ENCODE peak calls at places on chromosomes 2 and 18, in five cellular contexts. G is left lung, Q is astrocyte of the spinal cord, J is GM13977, Z is B cell. W is an unnamed sample.

GRCh38 chr2:219689676-219690628 is 62.5 kb downstream of the SLC4A3 start:
- DNase-seq in Z (peak; percentile 44), J (peak; percentile 64), G (no peak), Q (peak; percentile 75), W (peak; percentile 73)

GRCh38 chr2:88538362-88538917 is 85.9 kb upstream of the FOXI3 start:
- DNase-seq in Q (no peak), G (no peak), Z (no peak), J (no peak), W (no peak)

GRCh38 chr2:71551631-71551915 is 98.2 kb downstream of the DYSF start:
- DNase-seq in G (peak; percentile 37), J (no peak), Z (no peak), Q (no peak), W (no peak)

GRCh38 chr18:46559946-46560670 is 96.9 kb downstream of the LOXHD1 start:
- DNase-seq in J (no peak), G (no peak), Z (no peak), Q (no peak), W (no peak)

GRCh38 chr18:77124452-77124922 is 8.1 kb downstream of the MBP start:
- DNase-seq in Z (peak; percentile 56), J (peak; percentile 68), G (no peak), Q (peak; percentile 48), W (peak; percentile 75)

GRCh38 chr2:234770081-234770506 is 181.7 kb upstream of the SH3BP4 start:
- DNase-seq in Q (peak; percentile 70), J (no peak), Z (no peak), G (no peak), W (no peak)

GRCh38 chr2:237465515-237466227 is 21.4 kb upstream of the MLPH start:
- DNase-seq in Q (peak; percentile 96), Z (no peak), J (no peak), G (no peak), W (no peak)

GRCh38 chr2:144834363-144834762 is 314.4 kb upstream of the ZEB2 start:
- DNase-seq in Q (no peak), J (no peak), G (no peak), Z (no peak), W (no peak)

GRCh38 chr2:23711979-23712755 is 214.8 kb downstream of the ATAD2B start:
- DNase-seq in Q (peak; percentile 86), G (no peak), Z (no peak), J (no peak), W (no peak)

GRCh38 chr2:20627712-20628380 is 23.1 kb downstream of the HS1BP3 start:
- DNase-seq in G (no peak), Q (no peak), Z (no peak), J (no peak), W (no peak)

GRCh38 chr2:147712051-147712450 is 132.8 kb upstream of the ACVR2A start:
- DNase-seq in J (no peak), Q (no peak), G (no peak), Z (no peak), W (no peak)

GRCh38 chr18:68865021-68865420 is 67.1 kb downstream of the CCDC102B start:
- DNase-seq in Q (no peak), G (no peak), Z (no peak), J (no peak), W (no peak)

GRCh38 chr2:45964226-45964841 is 312.9 kb downstream of the PRKCE start:
- DNase-seq in G (peak; percentile 83), Z (no peak), Q (peak; percentile 93), J (no peak), W (no peak)

GRCh38 chr2:84486436-84487115 is 27.5 kb upstream of the SUCLG1 start:
- DNase-seq in G (no peak), Q (peak; percentile 43), J (no peak), Z (no peak), W (no peak)

GRCh38 chr2:233513953-233514655 is 52.5 kb downstream of the USP40 start:
- DNase-seq in G (no peak), Q (no peak), Z (no peak), J (no peak), W (no peak)

GRCh38 chr2:579961-580360 is 97.2 kb downstream of the TMEM18 start:
- DNase-seq in J (no peak), Q (no peak), G (no peak), Z (no peak), W (no peak)

GRCh38 chr2:162989507-162989906 is 150.9 kb upstream of the KCNH7 start:
- DNase-seq in Z (no peak), Q (no peak), J (no peak), G (no peak), W (no peak)

GRCh38 chr2:225379861-225380260 is 19.6 kb upstream of the NYAP2 start:
- DNase-seq in Z (no peak), G (no peak), Q (no peak), J (no peak), W (no peak)

GRCh38 chr2:98701230-98701629 is 29.7 kb downstream of the MGAT4A start:
- DNase-seq in Q (no peak), G (no peak), Z (no peak), J (no peak), W (no peak)

GRCh38 chr2:120732506-120733237 is 3.0 kb upstream of the GLI2 start:
- DNase-seq in Q (no peak), Z (no peak), J (no peak), G (no peak), W (no peak)

DNA sequence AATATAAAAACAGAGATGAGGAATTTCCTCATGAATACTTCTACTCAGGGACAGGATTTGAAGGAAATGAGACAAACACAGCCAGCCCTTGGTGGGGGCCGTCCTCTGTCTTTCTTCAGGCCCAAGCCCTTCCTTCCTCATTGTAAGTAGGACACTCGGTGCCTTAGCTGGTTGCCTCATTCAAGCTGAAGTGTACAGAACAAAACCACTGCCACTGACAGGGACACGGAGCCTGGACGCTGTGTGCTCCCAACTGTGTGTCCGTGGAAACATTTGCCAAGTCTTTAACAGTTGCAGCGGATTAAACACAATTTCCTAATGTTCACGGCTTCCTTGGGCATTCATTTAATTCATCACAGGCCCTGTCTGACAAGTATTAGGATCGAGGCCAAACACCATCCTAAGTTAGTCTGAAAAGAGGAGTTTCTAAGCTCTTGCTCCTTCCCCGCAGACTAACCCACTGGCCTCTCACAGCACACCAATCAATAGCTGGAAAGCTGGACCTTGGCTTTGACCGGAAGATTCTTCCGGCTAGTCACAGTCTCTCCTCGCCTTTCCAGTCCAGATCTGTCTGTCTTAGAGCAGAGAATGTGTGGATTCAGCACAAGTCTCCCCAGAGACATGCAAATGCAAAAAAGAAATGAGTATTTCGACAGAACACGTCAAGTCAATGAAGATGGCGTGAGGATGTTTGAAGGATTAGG is 68.7 kb upstream of the ACSL3 start:
- DNase-seq in Q (no peak), J (no peak), G (no peak), Z (no peak), W (no peak)
- TF ChIP-seq CTCF in Q (no peak), J (no peak), G (no peak), Z (no peak), W (no peak)

GRCh38 chr2:240578110-240578450 is 8.5 kb upstream of the CAPN10 start:
- DNase-seq in J (no peak), Q (no peak), Z (no peak), G (no peak), W (no peak)

GRCh38 chr2:240579071-240579762 is 7.3 kb upstream of the CAPN10 start:
- DNase-seq in Z (no peak), Q (no peak), J (no peak), G (peak; percentile 66), W (no peak)

GRCh38 chr2:240578488-240578887 is 8.0 kb upstream of the CAPN10 start:
- DNase-seq in Z (no peak), Q (no peak), G (no peak), J (no peak), W (no peak)

GRCh38 chr2:240581811-240582210 is 4.7 kb upstream of the CAPN10 start:
- DNase-seq in Q (no peak), J (no peak), Z (no peak), G (no peak), W (no peak)

DNA sequence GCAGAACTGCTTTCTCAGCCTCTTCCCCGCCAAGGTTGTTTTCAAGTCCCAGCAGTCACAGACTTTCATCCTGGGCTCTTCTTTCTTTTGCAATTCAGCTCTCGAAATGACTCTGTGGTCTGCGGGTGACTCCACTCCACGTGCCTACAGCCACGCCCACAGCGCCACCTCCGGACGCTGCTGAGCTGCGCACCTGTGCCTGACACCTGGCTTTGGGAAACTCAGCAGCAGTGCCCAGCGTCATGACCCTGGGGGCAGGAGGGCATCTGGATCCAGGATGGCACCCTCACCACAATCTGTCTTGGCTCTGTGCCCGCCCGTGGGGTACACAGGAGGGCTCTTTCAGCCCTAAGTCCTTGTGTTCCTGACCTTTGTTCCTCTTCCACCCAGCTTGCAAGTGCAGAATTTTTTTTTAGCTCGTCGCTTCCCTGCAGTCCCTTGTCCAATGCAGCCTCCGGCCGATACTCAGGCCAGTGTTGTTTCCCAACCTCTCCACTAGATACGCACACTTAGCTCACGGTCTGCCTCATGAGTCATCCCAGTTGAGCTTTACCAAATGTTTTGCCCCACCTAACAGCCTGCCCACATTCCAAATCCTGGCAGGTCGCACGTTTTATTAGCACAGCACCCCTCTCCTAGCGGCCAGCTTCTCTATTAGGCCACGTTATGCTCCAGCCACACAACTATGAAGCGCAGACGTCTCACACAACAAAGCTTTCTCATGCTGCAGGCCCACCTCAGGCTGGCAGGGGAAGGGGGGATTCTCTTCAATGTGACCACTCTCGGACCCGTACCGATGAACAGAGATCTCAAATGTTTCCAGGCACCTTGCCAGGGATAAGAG is 6.5 kb upstream of the CAPN10 start:
- DNase-seq in Z (no peak), G (peak; percentile 90), J (peak; percentile 45), Q (peak; percentile 62), W (peak; percentile 69)
- TF ChIP-seq CTCF in Z (peak; percentile 13), G (peak; percentile 45), J (peak; percentile 40), Q (no peak), W (peak; percentile 68)

DNA sequence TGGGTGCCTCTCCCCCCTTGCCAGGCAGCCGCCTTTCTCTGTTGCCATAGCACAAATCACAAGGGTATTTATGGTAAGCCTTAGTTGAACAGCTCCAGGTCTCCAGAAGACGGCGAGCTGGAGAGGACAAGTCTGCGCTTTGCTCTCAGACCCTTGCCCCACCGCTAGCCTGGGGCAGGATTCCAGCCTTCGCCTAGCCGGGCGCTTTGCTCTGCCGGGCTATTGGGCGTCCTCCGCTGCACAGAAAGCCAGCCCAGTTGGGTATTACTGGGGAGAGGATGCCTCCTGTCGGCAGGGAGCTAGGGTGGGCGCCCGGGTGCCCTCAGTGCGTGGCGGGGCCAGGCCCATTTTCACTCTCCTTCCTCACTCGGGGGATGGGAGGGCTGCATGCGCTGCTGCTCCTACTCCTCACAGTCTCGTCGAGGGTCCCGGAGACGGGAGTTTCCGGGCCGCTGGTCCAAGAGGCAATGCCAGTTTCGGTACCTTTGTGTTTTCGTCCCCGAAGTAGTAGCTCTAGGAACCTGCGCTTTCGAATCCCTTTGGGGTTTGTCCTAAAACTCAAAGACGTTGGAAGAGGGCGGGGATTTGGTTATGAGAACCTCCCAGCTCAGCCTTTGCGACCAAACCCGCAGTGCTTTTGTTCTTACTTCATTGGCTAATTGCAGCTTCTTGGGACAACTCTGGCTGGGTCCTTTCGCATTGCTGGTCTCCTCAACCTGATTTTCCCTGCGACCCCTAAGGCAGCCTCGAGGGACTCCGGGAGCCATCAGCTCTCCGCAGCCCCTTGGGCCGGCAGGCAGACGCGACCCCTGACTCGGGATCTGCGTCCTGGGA is 3.6 kb upstream of the DLX2 start:
- DNase-seq in G (no peak), Z (peak; percentile 41), J (peak; percentile 64), Q (no peak), W (peak; percentile 69)
- TF ChIP-seq CTCF in G (peak; percentile 13), Z (peak; percentile 15), J (peak; percentile 62), Q (peak; percentile 50), W (peak; percentile 55)

DNA sequence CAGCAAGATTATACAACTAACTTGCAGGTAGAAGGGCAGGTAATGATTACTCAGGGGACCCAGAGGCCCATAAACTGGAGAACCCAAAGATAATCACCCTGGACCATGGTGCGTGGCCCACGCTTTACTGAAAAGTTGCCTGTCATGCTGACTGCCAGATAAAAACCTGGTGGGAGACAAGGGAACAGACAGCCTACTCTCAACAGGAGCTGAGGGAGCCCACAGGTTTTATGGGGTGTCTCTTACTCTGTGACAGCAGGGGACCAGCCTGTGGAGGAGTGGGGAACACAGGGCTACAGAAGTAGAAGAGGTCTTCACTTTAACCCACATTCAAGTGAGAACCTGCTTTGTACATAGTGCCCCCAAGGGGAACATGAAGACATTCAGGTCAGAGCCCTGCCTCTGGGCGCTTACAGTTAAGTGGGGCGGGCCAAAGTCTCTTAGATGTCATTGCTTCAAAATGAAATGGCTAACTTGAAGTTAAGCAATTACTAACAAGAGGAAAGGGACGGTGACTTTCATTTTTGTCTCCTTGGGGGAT is 60.4 kb downstream of the DHRS9 start:
- DNase-seq in Z (no peak), J (no peak), G (no peak), Q (no peak), W (no peak)
- TF ChIP-seq CTCF in Z (no peak), J (no peak), G (no peak), Q (no peak), W (no peak)

W was measured in GM13976.